ENCODE peak calls at places on chromosomes 11 and 22, in six cellular contexts. O, U, Q, A, Z and H are unnamed samples.

GRCh38 chr22:38505595-38506117 is 455 bp downstream of the DDX17 start:
- DNase-seq in O (no peak), U (no peak), Q (peak; percentile 80), A (no peak), Z (peak; percentile 74), H (peak; percentile 23)

GRCh38 chr11:12806113-12806512 is 131.9 kb downstream of the TEAD1 start:
- DNase-seq in O (no peak), U (no peak), Q (peak; percentile 55), A (no peak), Z (peak; percentile 93), H (no peak)

GRCh38 chr11:119195680-119196079 is 10.4 kb downstream of the NHERF4 start:
- DNase-seq in O (peak; percentile 7), U (no peak), Q (peak; percentile 43), A (no peak), Z (peak; percentile 80), H (peak; percentile 69)

GRCh38 chr11:85704967-85705366 is 19.0 kb upstream of the CCDC89 start:
- DNase-seq in O (no peak), U (no peak), Q (no peak), A (no peak), Z (no peak), H (no peak)

GRCh38 chr22:36538529-36538928 is 9.6 kb upstream of the EIF3D start:
- DNase-seq in O (no peak), U (no peak), Q (no peak), A (no peak), Z (no peak), H (no peak)

GRCh38 chr11:86592659-86593451 is 79.6 kb downstream of the ME3 start:
- DNase-seq in O (peak; percentile 38), U (no peak), Q (peak; percentile 89), A (peak; percentile 75), Z (peak; percentile 97), H (peak; percentile 97)

GRCh38 chr11:94602430-94603372 is 35.5 kb downstream of the PIWIL4 start:
- DNase-seq in O (peak; percentile 81), U (no peak), Q (peak; percentile 82), A (peak; percentile 60), Z (peak; percentile 95), H (peak; percentile 89)

GRCh38 chr11:7655253-7656217 is 17.8 kb downstream of the CYB5R2 start:
- DNase-seq in O (no peak), U (no peak), Q (no peak), A (no peak), Z (peak; percentile 45), H (no peak)

GRCh38 chr22:45704648-45705047 is 33.0 kb downstream of the ATXN10 start:
- DNase-seq in O (no peak), U (no peak), Q (no peak), A (no peak), Z (no peak), H (no peak)

GRCh38 chr22:36411589-36412258 is 24.0 kb upstream of the MYH9 start:
- DNase-seq in O (no peak), U (no peak), Q (peak; percentile 81), A (peak; percentile 55), Z (peak; percentile 70), H (no peak)

GRCh38 chr11:102438311-102439062 is 14.1 kb downstream of the TMEM123 start:
- DNase-seq in O (no peak), U (no peak), Q (no peak), A (peak; percentile 76), Z (no peak), H (peak; percentile 6)

GRCh38 chr11:45089251-45089650 is 57.2 kb upstream of the PRDM11 start:
- DNase-seq in O (peak; percentile 68), U (no peak), Q (peak; percentile 89), A (no peak), Z (no peak), H (peak; percentile 50)

GRCh38 chr11:45385844-45386243 is 99.7 kb upstream of the SYT13 start:
- DNase-seq in O (no peak), U (no peak), Q (no peak), A (no peak), Z (no peak), H (no peak)

GRCh38 chr11:65642014-65642671 is 4.2 kb downstream of the SIPA1 start:
- DNase-seq in O (no peak), U (no peak), Q (no peak), A (no peak), Z (no peak), H (no peak)

GRCh38 chr11:114366331-114367243 is 33.7 kb downstream of the C11orf71 start:
- DNase-seq in O (peak; percentile 74), U (no peak), Q (no peak), A (no peak), Z (no peak), H (peak; percentile 87)

GRCh38 chr22:50016988-50017700 is 4.6 kb upstream of the IL17REL start:
- DNase-seq in O (no peak), U (no peak), Q (no peak), A (no peak), Z (no peak), H (no peak)

GRCh38 chr11:26993965-26994446 is at the start of gene FIBIN:
- DNase-seq in O (no peak), U (no peak), Q (peak; percentile 17), A (no peak), Z (no peak), H (peak; percentile 54)

GRCh38 chr11:14320020-14320419 is 39.0 kb downstream of the RRAS2 start:
- DNase-seq in O (no peak), U (no peak), Q (no peak), A (peak; percentile 62), Z (peak; percentile 67), H (peak; percentile 38)

GRCh38 chr11:110479445-110480101 is 49.8 kb downstream of the FDX1 start:
- DNase-seq in O (peak; percentile 37), U (no peak), Q (no peak), A (no peak), Z (peak; percentile 16), H (peak; percentile 19)

GRCh38 chr22:25567305-25567704 is 2.8 kb downstream of the GRK3 start:
- DNase-seq in O (no peak), U (no peak), Q (no peak), A (no peak), Z (no peak), H (no peak)

GRCh38 chr22:46737105-46737975 is 712 bp downstream of the CERK start:
- DNase-seq in O (no peak), U (no peak), Q (peak; percentile 46), A (peak; percentile 71), Z (no peak), H (no peak)

DNA sequence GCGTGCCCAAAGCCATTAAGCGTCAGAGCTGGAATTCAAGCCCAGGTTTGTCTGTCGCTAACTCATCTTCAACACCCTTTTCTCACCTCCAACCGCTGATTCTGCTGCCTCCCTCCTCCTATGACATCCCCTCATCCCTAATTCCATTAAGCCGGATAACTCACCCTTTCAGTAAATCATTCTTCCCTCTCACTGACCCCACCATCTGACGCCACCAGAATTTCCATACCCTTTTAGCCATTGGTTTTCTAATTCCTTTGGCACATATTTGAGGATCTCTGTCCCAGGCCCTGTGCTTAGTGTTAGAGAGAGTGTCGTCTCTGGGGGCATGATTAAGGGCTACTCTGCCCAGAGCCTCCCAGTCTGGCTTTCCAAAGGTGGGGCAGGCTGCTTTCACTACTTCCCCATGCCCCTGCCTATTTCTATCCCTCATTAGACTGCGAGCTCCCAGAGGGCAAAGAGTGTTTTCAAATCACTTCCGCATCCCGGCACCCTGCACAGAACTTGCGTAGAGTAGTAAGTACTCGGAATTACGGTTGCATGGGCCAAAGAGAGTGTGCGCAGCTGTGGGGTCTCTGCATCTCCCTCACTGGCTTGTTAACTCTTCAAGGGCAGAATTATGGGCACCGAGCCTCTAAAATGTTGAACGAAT is 3.9 kb downstream of the KLHL35 start:
- DNase-seq in O (no peak), U (no peak), Q (no peak), A (no peak), Z (no peak), H (no peak)
- H3K27me3 ChIP-seq in O (peaks cover 52% of the 10 kb centered on the region), U (peaks cover 9% of the 10 kb centered on the region), Q (no peaks in the 10 kb centered on the region), A (peaks cover 11% of the 10 kb centered on the region), Z (no peaks in the 10 kb centered on the region), H (peaks cover 30% of the 10 kb centered on the region)

GRCh38 chr11:134001596-134001995 is 44.8 kb upstream of the IGSF9B start:
- DNase-seq in O (no peak), U (no peak), Q (no peak), A (no peak), Z (no peak), H (no peak)

GRCh38 chr11:134001101-134001500 is 44.3 kb upstream of the IGSF9B start:
- DNase-seq in O (no peak), U (no peak), Q (no peak), A (no peak), Z (no peak), H (no peak)

GRCh38 chr11:134003792-134004405 is 47.1 kb upstream of the IGSF9B start:
- DNase-seq in O (no peak), U (no peak), Q (no peak), A (no peak), Z (no peak), H (no peak)

GRCh38 chr11:134008593-134008992 is 51.8 kb upstream of the IGSF9B start:
- DNase-seq in O (no peak), U (no peak), Q (no peak), A (no peak), Z (no peak), H (no peak)

GRCh38 chr11:134004406-134005197 is 47.8 kb upstream of the IGSF9B start:
- DNase-seq in O (no peak), U (no peak), Q (no peak), A (no peak), Z (no peak), H (no peak)
- H3K27ac ChIP-seq in O (no peak overlapping the region), U (peak overlapping the region; percentile 33), Q (no peak overlapping the region), A (no peak overlapping the region), Z (no peak overlapping the region), H (no peak overlapping the region)

DNA sequence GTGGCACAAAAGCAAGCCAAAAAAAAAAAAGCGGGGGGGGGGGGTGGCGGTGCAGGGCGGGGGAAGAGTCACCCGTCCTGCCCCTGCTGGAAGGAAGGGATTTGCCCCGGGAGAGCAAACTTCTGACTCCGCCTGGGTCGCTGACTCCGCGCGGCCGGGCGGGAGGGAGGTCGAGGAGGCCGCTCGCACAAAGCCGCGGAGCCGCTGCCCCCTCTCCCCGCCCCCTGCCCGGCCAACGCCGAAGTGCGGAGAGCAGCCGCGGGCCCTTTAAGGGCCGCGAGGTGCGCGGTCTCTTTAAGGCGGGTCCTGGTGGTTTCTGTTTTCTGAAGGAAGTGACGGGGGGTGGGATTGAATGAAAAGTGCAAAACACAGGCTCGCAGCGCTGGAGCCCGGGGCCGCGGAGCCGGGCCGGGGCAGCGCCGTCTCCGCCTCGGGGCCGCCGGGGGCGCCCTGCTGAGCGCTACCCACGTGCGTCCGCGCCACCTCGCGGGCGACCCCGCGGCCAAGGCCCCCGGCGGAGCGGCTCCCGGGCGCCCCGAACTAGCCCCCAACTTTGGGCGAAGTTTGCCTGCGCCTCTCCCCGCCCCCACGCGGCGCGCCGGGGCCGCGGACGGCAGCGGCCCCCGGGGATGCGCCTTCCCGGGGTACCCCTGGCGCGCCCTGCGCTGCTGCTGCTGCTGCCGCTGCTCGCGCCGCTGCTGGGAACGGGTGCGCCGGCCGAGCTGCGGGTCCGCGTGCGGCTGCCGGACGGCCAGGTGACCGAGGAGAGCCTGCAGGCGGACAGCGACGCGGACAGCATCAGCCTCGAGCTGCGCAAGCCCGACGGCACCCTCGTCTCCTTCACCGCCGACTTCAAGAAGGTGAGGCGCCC is at the start of gene OAF:
- DNase-seq in O (peak; percentile 71), U (no peak), Q (peak; percentile 88), A (peak; percentile 75), Z (peak; percentile 75), H (peak; percentile 73)
- H3K27me3 ChIP-seq in O (no peaks in the 10 kb centered on the region), U (no peaks in the 10 kb centered on the region), Q (no peaks in the 10 kb centered on the region), A (no peaks in the 10 kb centered on the region), Z (no peaks in the 10 kb centered on the region), H (no peaks in the 10 kb centered on the region)

DNA sequence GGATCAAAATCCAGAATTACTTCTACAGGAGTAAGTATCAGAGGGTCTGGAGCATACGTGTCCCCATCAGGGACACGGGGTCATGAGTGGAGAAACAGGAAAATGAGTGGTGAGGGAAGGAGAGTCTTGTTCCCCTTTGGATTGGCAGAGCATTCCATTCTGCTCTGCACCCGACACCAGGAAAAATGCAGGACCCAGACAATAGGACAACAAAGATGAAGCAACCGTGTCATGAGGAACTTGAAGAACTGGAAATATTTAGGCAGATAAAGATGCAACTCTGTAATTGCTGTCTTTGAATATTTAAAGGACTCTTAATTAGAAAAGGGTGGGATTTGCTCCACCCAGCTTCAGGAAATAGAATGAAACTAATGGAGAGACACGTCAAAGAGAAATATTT is 89.0 kb upstream of the BLID start:
- DNase-seq in O (no peak), U (no peak), Q (no peak), A (no peak), Z (no peak), H (peak; percentile 52)
- H3K27ac ChIP-seq in O (no peak overlapping the region), U (peak overlapping the region; percentile 9), Q (no peak overlapping the region), A (no peak overlapping the region), Z (no peak overlapping the region), H (peak overlapping the region; percentile 74)